ENCODE peak calls at places on chromosome 11, in five cellular contexts. One of them, this sample, is unnamed. For H3F3A, the result is how much of the 10 kb centered on the place peaks cover.

GRCh38 chr11:10931761-10932700 is 74.2 kb upstream of the ZBED5 start:
- DNase-seq in MM.1S: no peak
- DNase-seq in GM23248: no peak
- DNase-seq in neural progenitor cell: peak
- DNase-seq in PC-9: no peak
- DNase-seq in this sample: peak

GRCh38 chr11:9851366-9851765 is 187.5 kb downstream of the SWAP70 start:
- DNase-seq in MM.1S: no peak
- DNase-seq in GM23248: peak
- DNase-seq in neural progenitor cell: no peak
- DNase-seq in PC-9: no peak
- DNase-seq in this sample: peak

GRCh38 chr11:19557720-19558140 is 154.9 kb upstream of the NAV2 start:
- DNase-seq in MM.1S: peak
- DNase-seq in GM23248: peak
- DNase-seq in neural progenitor cell: peak
- DNase-seq in PC-9: peak
- DNase-seq in this sample: peak

GRCh38 chr11:58165504-58166106 is 23.3 kb upstream of the OR9Q2 start:
- DNase-seq in MM.1S: no peak
- DNase-seq in GM23248: no peak
- DNase-seq in neural progenitor cell: no peak
- DNase-seq in PC-9: no peak
- DNase-seq in this sample: no peak

GRCh38 chr11:33642461-33643166 is 58.0 kb downstream of the C11orf91 start:
- DNase-seq in MM.1S: no peak
- DNase-seq in GM23248: no peak
- DNase-seq in neural progenitor cell: no peak
- DNase-seq in PC-9: no peak
- DNase-seq in this sample: peak

GRCh38 chr11:69972351-69972802 is 105.7 kb upstream of the ANO1 start:
- DNase-seq in MM.1S: peak
- DNase-seq in GM23248: no peak
- DNase-seq in neural progenitor cell: no peak
- DNase-seq in PC-9: no peak
- DNase-seq in this sample: no peak

GRCh38 chr11:100546714-100547113 is 140.4 kb upstream of the ARHGAP42 start:
- DNase-seq in MM.1S: no peak
- DNase-seq in GM23248: peak
- DNase-seq in neural progenitor cell: no peak
- DNase-seq in PC-9: peak
- DNase-seq in this sample: peak

GRCh38 chr11:103892603-103893002 is 143.8 kb upstream of the DDI1 start:
- DNase-seq in MM.1S: no peak
- DNase-seq in GM23248: peak
- DNase-seq in neural progenitor cell: no peak
- DNase-seq in PC-9: no peak
- DNase-seq in this sample: peak

GRCh38 chr11:62724171-62724570 is 3.1 kb downstream of the HNRNPUL2 start:
- DNase-seq in MM.1S: no peak
- DNase-seq in GM23248: peak
- DNase-seq in neural progenitor cell: no peak
- DNase-seq in PC-9: no peak
- DNase-seq in this sample: no peak
- H3F3A ChIP-seq in MM.1S: under half
- H3F3A ChIP-seq in GM23248: under half
- H3F3A ChIP-seq in neural progenitor cell: half or more
- H3F3A ChIP-seq in PC-9: half or more
- H3F3A ChIP-seq in this sample: under half

DNA sequence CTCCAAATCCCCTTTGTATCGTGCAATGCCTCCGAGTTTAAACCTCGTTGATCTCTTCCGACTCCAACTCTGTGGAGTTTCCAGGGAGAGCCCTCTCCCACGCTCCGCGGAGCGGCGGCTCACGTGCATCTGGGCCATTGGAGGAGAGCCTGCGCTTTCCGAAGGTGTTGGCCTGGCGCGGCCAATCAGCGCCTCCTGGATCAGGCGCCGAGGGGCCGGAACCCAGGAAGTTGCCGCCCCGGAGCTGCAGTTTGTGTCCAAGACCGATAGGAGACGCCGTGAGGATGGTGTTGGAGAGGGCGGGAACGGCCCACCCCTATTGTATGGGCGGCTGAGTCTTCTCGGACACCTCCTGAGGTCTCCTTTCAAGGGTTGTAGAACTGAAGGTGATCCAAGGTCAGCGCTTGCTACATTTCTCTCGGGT is 1.6 kb downstream of the ADAMTS15 start:
- DNase-seq in MM.1S: no peak
- DNase-seq in GM23248: no peak
- DNase-seq in neural progenitor cell: peak
- DNase-seq in PC-9: no peak
- DNase-seq in this sample: no peak
- H3K4me3 ChIP-seq in MM.1S: no peak
- H3K4me3 ChIP-seq in GM23248: no peak
- H3K4me3 ChIP-seq in neural progenitor cell: peak
- H3K4me3 ChIP-seq in PC-9: peak
- H3K4me3 ChIP-seq in this sample: peak

DNA sequence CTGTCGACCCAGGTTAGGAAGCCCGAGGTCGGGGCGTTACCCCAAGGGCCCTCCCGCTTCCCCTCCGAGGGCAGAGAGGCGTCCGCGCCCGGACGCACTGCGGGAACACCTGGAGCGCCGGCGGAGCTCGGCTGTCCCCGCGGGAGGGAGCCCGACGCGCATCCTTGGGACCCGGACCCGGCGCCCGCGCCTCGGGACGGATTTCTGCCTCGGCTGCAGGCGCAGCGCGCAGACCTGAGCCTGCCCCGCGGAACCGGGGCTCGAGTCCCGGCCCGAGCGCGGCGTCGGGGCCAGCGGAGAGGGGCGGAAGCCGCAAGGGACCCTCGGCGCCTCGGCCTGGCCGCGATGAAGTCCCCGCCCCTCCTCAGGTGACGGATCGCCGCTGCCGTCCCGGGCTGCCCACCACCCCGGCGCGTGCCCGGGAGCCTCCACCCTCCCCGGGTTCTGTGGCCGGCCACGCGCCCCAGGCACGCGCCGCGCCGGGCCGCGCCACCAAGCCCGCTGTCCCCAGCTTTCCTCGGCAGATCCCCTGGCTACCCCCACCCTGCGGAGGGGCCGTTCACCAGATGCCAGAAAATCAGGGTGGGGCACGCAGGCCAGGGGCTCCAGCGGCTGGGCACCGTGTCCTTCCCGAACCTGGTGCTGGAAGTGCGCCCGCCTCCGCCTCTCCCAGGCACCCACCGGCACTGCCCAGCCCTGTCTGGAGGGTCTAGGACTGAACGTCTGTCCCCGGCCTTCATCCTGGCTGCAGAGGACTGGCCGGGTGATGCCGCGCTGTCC is 407 bp downstream of the GLB1L3 start:
- DNase-seq in MM.1S: no peak
- DNase-seq in GM23248: peak
- DNase-seq in neural progenitor cell: peak
- DNase-seq in PC-9: no peak
- DNase-seq in this sample: no peak
- TF ChIP-seq EZH2 in MM.1S: no peak
- TF ChIP-seq EZH2 in GM23248: no peak
- TF ChIP-seq EZH2 in neural progenitor cell: peak
- TF ChIP-seq EZH2 in PC-9: no peak
- TF ChIP-seq EZH2 in this sample: peak

GRCh38 chr11:119424276-119424675 is 1.3 kb upstream of the THY1 start:
- DNase-seq in MM.1S: no peak
- DNase-seq in GM23248: no peak
- DNase-seq in neural progenitor cell: no peak
- DNase-seq in PC-9: no peak
- DNase-seq in this sample: no peak

GRCh38 chr11:119421941-119422504 is 949 bp downstream of the THY1 start:
- DNase-seq in MM.1S: no peak
- DNase-seq in GM23248: peak
- DNase-seq in neural progenitor cell: peak
- DNase-seq in PC-9: no peak
- DNase-seq in this sample: no peak

GRCh38 chr11:119421351-119421750 is 1.6 kb downstream of the THY1 start:
- DNase-seq in MM.1S: no peak
- DNase-seq in GM23248: peak
- DNase-seq in neural progenitor cell: no peak
- DNase-seq in PC-9: no peak
- DNase-seq in this sample: no peak

GRCh38 chr11:119423459-119424254 is 685 bp upstream of the THY1 start:
- DNase-seq in MM.1S: no peak
- DNase-seq in GM23248: no peak
- DNase-seq in neural progenitor cell: no peak
- DNase-seq in PC-9: no peak
- DNase-seq in this sample: no peak

GRCh38 chr11:119422505-119423416 is at the start of gene THY1:
- DNase-seq in MM.1S: no peak
- DNase-seq in GM23248: peak
- DNase-seq in neural progenitor cell: peak
- DNase-seq in PC-9: no peak
- DNase-seq in this sample: no peak
- H3F3A ChIP-seq in MM.1S: under half
- H3F3A ChIP-seq in GM23248: under half
- H3F3A ChIP-seq in neural progenitor cell: under half
- H3F3A ChIP-seq in PC-9: under half
- H3F3A ChIP-seq in this sample: under half

GRCh38 chr11:93850585-93851018 is at the start of gene VSTM5:
- DNase-seq in MM.1S: no peak
- DNase-seq in GM23248: no peak
- DNase-seq in neural progenitor cell: no peak
- DNase-seq in PC-9: no peak
- DNase-seq in this sample: peak

GRCh38 chr11:93852242-93852641 is 1.8 kb upstream of the VSTM5 start:
- DNase-seq in MM.1S: no peak
- DNase-seq in GM23248: no peak
- DNase-seq in neural progenitor cell: no peak
- DNase-seq in PC-9: no peak
- DNase-seq in this sample: no peak

GRCh38 chr11:93846411-93846810 is 4.0 kb downstream of the VSTM5 start:
- DNase-seq in MM.1S: no peak
- DNase-seq in GM23248: peak
- DNase-seq in neural progenitor cell: no peak
- DNase-seq in PC-9: no peak
- DNase-seq in this sample: peak

GRCh38 chr11:93849201-93849600 is 1.2 kb downstream of the VSTM5 start:
- DNase-seq in MM.1S: no peak
- DNase-seq in GM23248: no peak
- DNase-seq in neural progenitor cell: no peak
- DNase-seq in PC-9: no peak
- DNase-seq in this sample: no peak

DNA sequence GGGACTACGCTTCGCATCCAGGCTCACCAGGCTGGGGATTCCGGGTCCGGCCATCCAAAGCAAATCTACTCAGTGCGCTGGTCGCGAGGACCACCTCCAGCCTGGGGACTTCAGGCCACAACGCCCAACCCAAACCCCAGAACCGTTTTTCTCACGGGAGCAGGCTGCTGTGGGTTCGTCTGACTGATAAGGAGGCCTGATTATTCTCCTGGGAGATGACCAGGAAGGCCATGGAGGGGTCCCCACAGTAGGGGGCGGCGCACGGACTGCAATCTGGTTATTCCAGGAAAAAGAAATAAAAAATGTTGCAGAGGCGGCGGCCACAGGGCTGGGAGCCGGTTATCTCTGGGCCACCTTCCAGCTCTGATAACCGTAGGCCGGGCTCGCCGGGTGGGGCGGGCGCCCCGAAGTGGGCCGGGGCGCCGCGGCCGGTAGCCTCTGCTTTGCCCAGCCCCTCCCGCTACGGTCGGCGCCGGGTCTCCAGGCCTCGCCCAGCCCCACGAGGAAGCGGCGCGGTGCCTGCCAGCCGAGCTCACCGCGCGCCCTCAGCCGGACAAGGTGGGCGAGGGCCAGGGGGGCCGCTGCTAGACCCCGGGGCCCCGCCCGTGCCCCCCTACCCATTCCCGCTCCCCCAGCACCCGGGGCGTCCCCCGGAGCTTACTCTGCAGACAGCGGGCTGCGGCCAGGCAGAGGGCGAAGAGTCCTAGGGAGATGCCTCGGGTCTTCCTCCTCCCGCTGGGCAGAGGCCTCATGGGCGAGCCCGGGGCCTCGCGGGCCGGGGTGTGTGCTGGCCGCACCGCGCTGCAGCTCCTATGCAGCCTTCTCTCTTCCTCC is 450 bp downstream of the VSTM5 start:
- DNase-seq in MM.1S: no peak
- DNase-seq in GM23248: peak
- DNase-seq in neural progenitor cell: peak
- DNase-seq in PC-9: peak
- DNase-seq in this sample: peak
- H3K4me3 ChIP-seq in MM.1S: no peak
- H3K4me3 ChIP-seq in GM23248: peak
- H3K4me3 ChIP-seq in neural progenitor cell: peak
- H3K4me3 ChIP-seq in PC-9: peak
- H3K4me3 ChIP-seq in this sample: peak

This sample was measured in PC-3.